ENCODE peak calls at places on chromosome 2, in eight cellular contexts. H is HCT116, O is PC-9, P is K562, X is SK-N-SH, A is astrocyte, N is HepG2, D is PC-3. E is an unnamed sample.
A peak's percentile ranks its signal among the peaks of the same experiment; 100 is the strongest.

GRCh38 chr2:45761660-45762059 is 110.2 kb downstream of the PRKCE start:
- DNase-seq in X (no peak), O (no peak), H (no peak), D (no peak), A (no peak), N (no peak), P (no peak), E (no peak)

GRCh38 chr2:140144611-140145010 is 1364.4 kb upstream of the NXPH2 start:
- DNase-seq in X (no peak), O (no peak), N (no peak), A (no peak), P (no peak), H (no peak), D (no peak), E (no peak)

GRCh38 chr2:45806563-45807358 is 155.3 kb downstream of the PRKCE start:
- DNase-seq in N (no peak), O (no peak), X (no peak), D (no peak), H (no peak), P (no peak), A (no peak), E (no peak)

GRCh38 chr2:211453311-211453894 is 897.0 kb downstream of the CPS1 start:
- DNase-seq in N (no peak), X (peak; percentile 13), D (no peak), O (no peak), H (no peak), A (no peak), P (no peak), E (no peak)

GRCh38 chr2:207805566-207806226 is 36.0 kb upstream of the FZD5 start:
- DNase-seq in N (peak; percentile 39), H (no peak), X (no peak), D (peak; percentile 66), O (peak; percentile 64), P (no peak), A (no peak), E (peak; percentile 36)

GRCh38 chr2:8391584-8391983 is 290.3 kb upstream of the ID2 start:
- DNase-seq in N (no peak), X (no peak), D (no peak), A (no peak), O (no peak), P (no peak), H (no peak), E (no peak)

GRCh38 chr2:197113221-197113831 is 186.8 kb upstream of the PGAP1 start:
- DNase-seq in A (no peak), P (peak; percentile 7), O (no peak), D (peak; percentile 61), H (peak; percentile 18), X (peak; percentile 37), N (peak; percentile 12), E (peak; percentile 66)

GRCh38 chr2:12416600-12416999 is 300.1 kb upstream of the TRIB2 start:
- DNase-seq in X (no peak), A (no peak), O (no peak), H (no peak), P (peak; percentile 78), D (peak; percentile 41), N (peak; percentile 11), E (peak; percentile 14)

GRCh38 chr2:20609349-20609994 is 41.4 kb downstream of the HS1BP3 start:
- DNase-seq in A (peak; percentile 60), D (peak; percentile 74), H (no peak), N (peak; percentile 41), O (no peak), P (peak; percentile 44), X (no peak), E (peak; percentile 76)

GRCh38 chr2:124112966-124113365 is 87.9 kb downstream of the CNTNAP5 start:
- DNase-seq in A (peak; percentile 52), O (no peak), N (no peak), P (no peak), D (peak; percentile 61), X (no peak), H (no peak), E (peak; percentile 50)

GRCh38 chr2:42367835-42368234 is 6.8 kb upstream of the COX7A2L start:
- DNase-seq in N (no peak), H (no peak), P (no peak), O (no peak), A (no peak), X (no peak), D (no peak), E (peak; percentile 13)

GRCh38 chr2:9318461-9319337 is 104.6 kb downstream of the ITGB1BP1 start:
- DNase-seq in D (no peak), X (peak; percentile 50), A (no peak), P (no peak), N (no peak), H (no peak), O (no peak), E (peak; percentile 51)

GRCh38 chr2:191311-192190 is 72.3 kb downstream of the SH3YL1 start:
- DNase-seq in O (peak; percentile 8), P (no peak), X (no peak), D (no peak), N (no peak), A (no peak), H (no peak), E (no peak)

GRCh38 chr2:83233284-83233683 is 1225.8 kb downstream of the SUCLG1 start:
- DNase-seq in P (no peak), H (peak; percentile 4), X (no peak), D (peak; percentile 6), N (no peak), A (no peak), O (no peak), E (no peak)

GRCh38 chr2:105143467-105144127 is 97.9 kb upstream of the GPR45 start:
- DNase-seq in P (no peak), X (peak; percentile 90), O (no peak), A (peak; percentile 35), H (no peak), N (no peak), D (no peak), E (no peak)

GRCh38 chr2:95276888-95277245 is 2.6 kb downstream of the PROM2 start:
- DNase-seq in X (no peak), A (no peak), H (no peak), O (no peak), N (no peak), P (no peak), D (no peak), E (no peak)

DNA sequence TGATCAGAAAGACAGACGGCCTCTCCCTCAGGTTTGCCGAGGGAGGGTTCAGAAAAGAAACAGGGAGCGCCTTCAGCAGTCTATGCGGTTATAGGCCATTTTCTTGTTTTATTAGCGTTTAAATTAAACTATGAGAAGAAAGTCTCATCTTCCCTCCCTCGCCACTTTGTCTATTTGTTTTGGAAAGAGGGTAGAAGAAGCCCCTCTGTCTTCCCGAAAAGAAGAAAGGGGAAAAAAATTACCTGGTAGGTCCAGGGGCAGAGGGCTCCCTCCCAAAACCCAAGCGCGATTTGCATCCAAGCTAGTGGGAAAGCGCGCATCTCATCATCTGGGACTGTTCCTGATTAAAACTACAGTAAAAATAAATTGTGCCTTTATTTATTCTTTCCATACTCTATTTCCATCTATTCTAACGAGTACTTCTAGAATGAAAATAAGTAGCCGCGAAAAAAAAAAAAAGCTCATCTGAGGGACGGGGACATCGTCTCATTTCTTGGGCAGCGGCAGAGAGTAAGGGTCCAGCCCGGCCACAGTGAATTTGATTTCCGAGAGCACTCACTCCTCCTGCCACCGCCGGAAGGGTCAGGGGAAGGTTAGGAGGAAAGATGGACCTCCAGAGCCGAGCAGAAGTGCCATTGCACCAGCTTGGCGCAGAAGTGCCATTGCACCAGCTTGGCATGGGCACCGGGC is 2.4 kb downstream of the PAX8 start:
- DNase-seq in A (no peak), H (no peak), O (no peak), P (no peak), D (no peak), N (no peak), X (no peak), E (no peak)
- H3K4me3 ChIP-seq in A (no peak overlapping the region), H (no peak overlapping the region), O (no peak overlapping the region), P (no peak overlapping the region), D (no peak overlapping the region), N (no peak overlapping the region), X (no peak overlapping the region), E (no peak overlapping the region)

GRCh38 chr2:112762276-112762675 is 2.1 kb downstream of the CKAP2L start:
- DNase-seq in O (no peak), P (no peak), H (no peak), X (no peak), N (no peak), A (no peak), D (no peak), E (no peak)
- H3K79me2 ChIP-seq in O (peaks cover 33% of the 10 kb centered on the region), P (peaks cover 29% of the 10 kb centered on the region), H (peaks cover 45% of the 10 kb centered on the region), X (peaks cover 53% of the 10 kb centered on the region), N (peaks cover 23% of the 10 kb centered on the region), A (peaks cover 45% of the 10 kb centered on the region), D (peaks cover 64% of the 10 kb centered on the region), E (peaks cover 33% of the 10 kb centered on the region)

GRCh38 chr2:10980886-10981425 is 69.2 kb downstream of the KCNF1 start:
- DNase-seq in N (no peak), O (no peak), H (no peak), D (no peak), A (no peak), X (no peak), P (no peak), E (no peak)

GRCh38 chr2:10980071-10980470 is 68.3 kb downstream of the KCNF1 start:
- DNase-seq in A (no peak), O (no peak), X (no peak), H (no peak), N (no peak), P (no peak), D (no peak), E (no peak)

GRCh38 chr2:10977003-10977402 is 65.3 kb downstream of the KCNF1 start:
- DNase-seq in N (no peak), X (peak; percentile 37), H (no peak), A (peak; percentile 8), O (no peak), D (no peak), P (peak; percentile 16), E (peak; percentile 22)

GRCh38 chr2:10978112-10978670 is 66.5 kb downstream of the KCNF1 start:
- DNase-seq in D (no peak), A (no peak), N (no peak), O (no peak), H (no peak), P (no peak), X (no peak), E (no peak)

DNA sequence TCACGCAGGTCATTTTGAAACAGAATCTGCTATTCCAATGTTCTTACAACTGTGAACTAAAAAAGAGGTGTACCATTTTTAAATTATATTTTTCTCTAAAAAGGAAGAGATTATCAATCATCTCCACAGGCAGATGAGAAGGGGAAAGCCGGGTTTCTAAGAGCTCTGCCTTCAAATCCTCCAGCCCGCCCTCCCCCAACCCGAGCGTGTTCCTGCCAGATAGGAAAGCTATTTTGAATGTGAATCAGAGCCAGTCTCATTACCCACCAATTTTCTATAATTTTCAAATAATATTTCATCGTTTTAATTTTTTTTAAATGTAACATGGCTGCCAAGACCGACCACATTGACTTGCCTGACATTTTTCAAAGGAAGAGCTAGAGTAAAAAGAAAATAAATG is 65.9 kb downstream of the KCNF1 start:
- DNase-seq in H (no peak), P (peak; percentile 14), X (peak; percentile 54), N (no peak), O (no peak), A (no peak), D (no peak), E (peak; percentile 26)
- H3K4me3 ChIP-seq in H (no peak overlapping the region), P (no peak overlapping the region), X (no peak overlapping the region), N (no peak overlapping the region), O (no peak overlapping the region), A (no peak overlapping the region), D (no peak overlapping the region), E (no peak overlapping the region)

DNA sequence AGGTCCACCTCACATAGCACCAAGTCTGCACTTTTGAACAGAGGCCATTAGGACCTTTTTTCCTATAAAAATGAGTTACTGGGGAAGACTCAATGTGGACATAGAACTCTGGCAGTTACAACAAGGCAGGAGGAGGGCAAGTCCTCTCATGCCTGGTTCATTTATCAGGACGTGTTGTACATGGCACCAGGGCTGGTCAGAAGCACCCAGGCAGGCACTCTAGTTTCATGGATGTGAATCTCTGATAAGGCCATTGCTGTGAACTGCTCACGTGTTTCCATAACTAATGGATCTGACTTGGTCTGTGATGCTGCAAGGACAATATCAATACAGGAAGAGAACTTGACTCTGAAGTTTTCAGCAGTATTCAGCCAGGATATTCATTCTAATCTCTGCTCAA is 16.0 kb downstream of the CDC42EP3 start:
- DNase-seq in H (no peak), X (peak; percentile 56), P (no peak), O (no peak), A (no peak), D (no peak), N (no peak), E (no peak)
- H3K79me2 ChIP-seq in H (peaks cover 98% of the 10 kb centered on the region), X (peaks cover 99% of the 10 kb centered on the region), P (no peaks in the 10 kb centered on the region), O (peaks cover 96% of the 10 kb centered on the region), A (peaks cover 97% of the 10 kb centered on the region), D (peaks cover 94% of the 10 kb centered on the region), N (no peaks in the 10 kb centered on the region), E (peaks cover 95% of the 10 kb centered on the region)

E was measured in fibroblast of lung.